ENCODE peak calls at places on chromosomes 13 and 19, in nine cellular contexts. One of them, this sample, is unnamed.
A peak's percentile ranks its signal among the peaks of the same experiment; 100 is the strongest.

GRCh38 chr19:42270346-42271044 is 1.4 kb downstream of the CIC start:
- DNase-seq in LoVo: no peak
- DNase-seq in AG09309: peak; percentile 76
- DNase-seq in EL: peak; percentile 77
- DNase-seq in astrocyte of the spinal cord: peak; percentile 71
- DNase-seq in aorta: peak; percentile 85
- DNase-seq in T-helper 1 cell: peak; percentile 48
- DNase-seq in hippocampal formation: peak; percentile 52
- DNase-seq in mesenteric fat pad: no peak
- DNase-seq in this sample: peak; percentile 66

GRCh38 chr19:41876847-41877489 is at the start of gene CD79A:
- DNase-seq in EL: no peak
- DNase-seq in AG09309: no peak
- DNase-seq in hippocampal formation: no peak
- DNase-seq in aorta: no peak
- DNase-seq in LoVo: no peak
- DNase-seq in T-helper 1 cell: no peak
- DNase-seq in astrocyte of the spinal cord: no peak
- DNase-seq in mesenteric fat pad: no peak
- DNase-seq in this sample: no peak

GRCh38 chr19:4390017-4390861 is 10.1 kb downstream of the SH3GL1 start:
- DNase-seq in T-helper 1 cell: no peak
- DNase-seq in aorta: peak; percentile 79
- DNase-seq in LoVo: no peak
- DNase-seq in astrocyte of the spinal cord: peak; percentile 44
- DNase-seq in hippocampal formation: no peak
- DNase-seq in AG09309: no peak
- DNase-seq in mesenteric fat pad: no peak
- DNase-seq in EL: peak; percentile 28
- DNase-seq in this sample: no peak

GRCh38 chr19:53509845-53510244 is 28.1 kb upstream of the ZNF331 start:
- DNase-seq in hippocampal formation: no peak
- DNase-seq in EL: no peak
- DNase-seq in T-helper 1 cell: no peak
- DNase-seq in AG09309: no peak
- DNase-seq in mesenteric fat pad: no peak
- DNase-seq in astrocyte of the spinal cord: no peak
- DNase-seq in aorta: no peak
- DNase-seq in LoVo: no peak
- DNase-seq in this sample: no peak

GRCh38 chr13:35839746-35840273 is 291.4 kb downstream of the DCLK1 start:
- DNase-seq in astrocyte of the spinal cord: no peak
- DNase-seq in LoVo: no peak
- DNase-seq in aorta: no peak
- DNase-seq in EL: no peak
- DNase-seq in AG09309: no peak
- DNase-seq in mesenteric fat pad: no peak
- DNase-seq in hippocampal formation: no peak
- DNase-seq in T-helper 1 cell: no peak
- DNase-seq in this sample: no peak

GRCh38 chr19:57233207-57233606 is 2.4 kb downstream of the AURKC start:
- DNase-seq in LoVo: no peak
- DNase-seq in hippocampal formation: no peak
- DNase-seq in aorta: no peak
- DNase-seq in mesenteric fat pad: no peak
- DNase-seq in astrocyte of the spinal cord: no peak
- DNase-seq in EL: no peak
- DNase-seq in AG09309: no peak
- DNase-seq in T-helper 1 cell: no peak
- DNase-seq in this sample: no peak

GRCh38 chr19:29677001-29677781 is 11.9 kb downstream of the PLEKHF1 start:
- DNase-seq in LoVo: no peak
- DNase-seq in AG09309: no peak
- DNase-seq in EL: no peak
- DNase-seq in hippocampal formation: no peak
- DNase-seq in T-helper 1 cell: no peak
- DNase-seq in mesenteric fat pad: peak; percentile 87
- DNase-seq in aorta: no peak
- DNase-seq in astrocyte of the spinal cord: no peak
- DNase-seq in this sample: no peak

GRCh38 chr19:543912-544608 is at the start of gene GZMM:
- DNase-seq in EL: no peak
- DNase-seq in aorta: no peak
- DNase-seq in AG09309: no peak
- DNase-seq in hippocampal formation: no peak
- DNase-seq in T-helper 1 cell: peak; percentile 51
- DNase-seq in mesenteric fat pad: no peak
- DNase-seq in astrocyte of the spinal cord: no peak
- DNase-seq in LoVo: no peak
- DNase-seq in this sample: peak; percentile 80

GRCh38 chr13:105598551-105598950 is 936.9 kb downstream of the EFNB2 start:
- DNase-seq in T-helper 1 cell: no peak
- DNase-seq in astrocyte of the spinal cord: peak; percentile 74
- DNase-seq in AG09309: peak; percentile 18
- DNase-seq in hippocampal formation: no peak
- DNase-seq in EL: peak; percentile 40
- DNase-seq in mesenteric fat pad: no peak
- DNase-seq in aorta: no peak
- DNase-seq in LoVo: no peak
- DNase-seq in this sample: no peak

GRCh38 chr13:42211704-42212103 is 60.2 kb upstream of the AKAP11 start:
- DNase-seq in T-helper 1 cell: no peak
- DNase-seq in mesenteric fat pad: no peak
- DNase-seq in LoVo: no peak
- DNase-seq in AG09309: no peak
- DNase-seq in astrocyte of the spinal cord: peak; percentile 26
- DNase-seq in EL: peak; percentile 24
- DNase-seq in hippocampal formation: no peak
- DNase-seq in aorta: no peak
- DNase-seq in this sample: no peak

GRCh38 chr19:56170261-56170660 is 5.5 kb upstream of the GALP start:
- DNase-seq in astrocyte of the spinal cord: peak; percentile 50
- DNase-seq in aorta: no peak
- DNase-seq in EL: no peak
- DNase-seq in LoVo: no peak
- DNase-seq in mesenteric fat pad: no peak
- DNase-seq in AG09309: peak; percentile 5
- DNase-seq in hippocampal formation: no peak
- DNase-seq in T-helper 1 cell: no peak
- DNase-seq in this sample: no peak

GRCh38 chr13:91632071-91632470 is 233.7 kb downstream of the GPC5 start:
- DNase-seq in mesenteric fat pad: no peak
- DNase-seq in LoVo: peak; percentile 9
- DNase-seq in AG09309: no peak
- DNase-seq in T-helper 1 cell: no peak
- DNase-seq in EL: no peak
- DNase-seq in astrocyte of the spinal cord: no peak
- DNase-seq in hippocampal formation: no peak
- DNase-seq in aorta: no peak
- DNase-seq in this sample: no peak

GRCh38 chr13:53368948-53369347 is 340.3 kb downstream of the OLFM4 start:
- DNase-seq in hippocampal formation: no peak
- DNase-seq in T-helper 1 cell: no peak
- DNase-seq in astrocyte of the spinal cord: no peak
- DNase-seq in aorta: no peak
- DNase-seq in mesenteric fat pad: no peak
- DNase-seq in EL: no peak
- DNase-seq in LoVo: no peak
- DNase-seq in AG09309: no peak
- DNase-seq in this sample: no peak

GRCh38 chr13:113202912-113203311 is 5.6 kb downstream of the PCID2 start:
- DNase-seq in EL: no peak
- DNase-seq in LoVo: no peak
- DNase-seq in mesenteric fat pad: no peak
- DNase-seq in astrocyte of the spinal cord: no peak
- DNase-seq in AG09309: no peak
- DNase-seq in hippocampal formation: no peak
- DNase-seq in T-helper 1 cell: no peak
- DNase-seq in aorta: no peak
- DNase-seq in this sample: no peak

GRCh38 chr19:6825076-6825774 is 52.7 kb downstream of the VAV1 start:
- DNase-seq in T-helper 1 cell: no peak
- DNase-seq in LoVo: no peak
- DNase-seq in EL: no peak
- DNase-seq in astrocyte of the spinal cord: no peak
- DNase-seq in aorta: no peak
- DNase-seq in AG09309: no peak
- DNase-seq in mesenteric fat pad: no peak
- DNase-seq in hippocampal formation: no peak
- DNase-seq in this sample: no peak

GRCh38 chr13:32022292-32022691 is 9.3 kb upstream of the FRY start:
- DNase-seq in AG09309: no peak
- DNase-seq in astrocyte of the spinal cord: no peak
- DNase-seq in hippocampal formation: no peak
- DNase-seq in EL: no peak
- DNase-seq in aorta: no peak
- DNase-seq in T-helper 1 cell: no peak
- DNase-seq in mesenteric fat pad: no peak
- DNase-seq in LoVo: no peak
- DNase-seq in this sample: no peak

GRCh38 chr13:102018716-102019115 is 383.1 kb downstream of the FGF14 start:
- DNase-seq in mesenteric fat pad: no peak
- DNase-seq in hippocampal formation: no peak
- DNase-seq in LoVo: no peak
- DNase-seq in aorta: no peak
- DNase-seq in EL: no peak
- DNase-seq in T-helper 1 cell: no peak
- DNase-seq in astrocyte of the spinal cord: no peak
- DNase-seq in AG09309: no peak
- DNase-seq in this sample: no peak

GRCh38 chr13:40285634-40286033 is 380.8 kb downstream of the FOXO1 start:
- DNase-seq in hippocampal formation: no peak
- DNase-seq in LoVo: no peak
- DNase-seq in mesenteric fat pad: no peak
- DNase-seq in AG09309: no peak
- DNase-seq in EL: no peak
- DNase-seq in T-helper 1 cell: no peak
- DNase-seq in aorta: no peak
- DNase-seq in astrocyte of the spinal cord: no peak
- DNase-seq in this sample: no peak

GRCh38 chr13:41196620-41197019 is 2.3 kb upstream of the KBTBD7 start:
- DNase-seq in AG09309: no peak
- DNase-seq in T-helper 1 cell: no peak
- DNase-seq in astrocyte of the spinal cord: no peak
- DNase-seq in EL: peak; percentile 29
- DNase-seq in mesenteric fat pad: no peak
- DNase-seq in hippocampal formation: no peak
- DNase-seq in LoVo: no peak
- DNase-seq in aorta: no peak
- DNase-seq in this sample: no peak

GRCh38 chr19:11378319-11379189 is 4.1 kb downstream of the SWSAP1 start:
- DNase-seq in LoVo: peak; percentile 41
- DNase-seq in AG09309: no peak
- DNase-seq in T-helper 1 cell: no peak
- DNase-seq in astrocyte of the spinal cord: peak; percentile 85
- DNase-seq in mesenteric fat pad: no peak
- DNase-seq in aorta: peak; percentile 61
- DNase-seq in hippocampal formation: peak; percentile 36
- DNase-seq in EL: peak; percentile 81
- DNase-seq in this sample: no peak

GRCh38 chr13:28613562-28613961 is 45.4 kb upstream of the POMP start:
- DNase-seq in LoVo: peak; percentile 19
- DNase-seq in T-helper 1 cell: no peak
- DNase-seq in EL: no peak
- DNase-seq in mesenteric fat pad: no peak
- DNase-seq in aorta: no peak
- DNase-seq in AG09309: no peak
- DNase-seq in hippocampal formation: no peak
- DNase-seq in astrocyte of the spinal cord: no peak
- DNase-seq in this sample: no peak

GRCh38 chr13:49098198-49098597 is 121.9 kb upstream of the MLNR start:
- DNase-seq in astrocyte of the spinal cord: peak; percentile 92
- DNase-seq in aorta: no peak
- DNase-seq in LoVo: peak; percentile 50
- DNase-seq in hippocampal formation: no peak
- DNase-seq in EL: peak; percentile 93
- DNase-seq in mesenteric fat pad: no peak
- DNase-seq in T-helper 1 cell: no peak
- DNase-seq in AG09309: peak; percentile 90
- DNase-seq in this sample: no peak

GRCh38 chr13:50375792-50376191 is 360.5 kb downstream of the KCNRG start:
- DNase-seq in LoVo: no peak
- DNase-seq in AG09309: peak; percentile 49
- DNase-seq in mesenteric fat pad: no peak
- DNase-seq in aorta: no peak
- DNase-seq in hippocampal formation: no peak
- DNase-seq in astrocyte of the spinal cord: peak; percentile 76
- DNase-seq in EL: peak; percentile 65
- DNase-seq in T-helper 1 cell: no peak
- DNase-seq in this sample: no peak

GRCh38 chr13:75495938-75496337 is 14.0 kb upstream of the TBC1D4 start:
- DNase-seq in astrocyte of the spinal cord: peak; percentile 39
- DNase-seq in mesenteric fat pad: no peak
- DNase-seq in LoVo: no peak
- DNase-seq in aorta: no peak
- DNase-seq in AG09309: peak; percentile 38
- DNase-seq in hippocampal formation: no peak
- DNase-seq in T-helper 1 cell: no peak
- DNase-seq in EL: peak; percentile 75
- DNase-seq in this sample: no peak

GRCh38 chr13:113360446-113360845 is 3.5 kb downstream of the GRTP1 start:
- DNase-seq in EL: no peak
- DNase-seq in mesenteric fat pad: peak; percentile 49
- DNase-seq in aorta: no peak
- DNase-seq in LoVo: no peak
- DNase-seq in T-helper 1 cell: no peak
- DNase-seq in astrocyte of the spinal cord: no peak
- DNase-seq in AG09309: no peak
- DNase-seq in hippocampal formation: no peak
- DNase-seq in this sample: no peak

GRCh38 chr19:44848805-44849457 is 2.8 kb downstream of the NECTIN2 start:
- DNase-seq in LoVo: no peak
- DNase-seq in aorta: no peak
- DNase-seq in T-helper 1 cell: no peak
- DNase-seq in astrocyte of the spinal cord: no peak
- DNase-seq in mesenteric fat pad: no peak
- DNase-seq in EL: peak; percentile 21
- DNase-seq in hippocampal formation: no peak
- DNase-seq in AG09309: no peak
- DNase-seq in this sample: no peak

GRCh38 chr19:5108123-5108613 is 139.3 kb downstream of the KDM4B start:
- DNase-seq in mesenteric fat pad: no peak
- DNase-seq in EL: no peak
- DNase-seq in astrocyte of the spinal cord: no peak
- DNase-seq in AG09309: no peak
- DNase-seq in aorta: no peak
- DNase-seq in T-helper 1 cell: no peak
- DNase-seq in hippocampal formation: no peak
- DNase-seq in LoVo: no peak
- DNase-seq in this sample: no peak

This sample was measured in CD4-positive, CD25-positive, alpha-beta regulatory T cell.